ENCODE peak calls at places on chromosomes 4 and X, in nine cellular contexts. J is Peyer's patch, C is head of caudate nucleus, D is uterus, H is cardiac muscle cell, B is foreskin fibroblast, E is ascending aorta, V is MG63, P is endothelial cell. L is an unnamed sample.
A peak's percentile ranks its signal among the peaks of the same experiment; 100 is the strongest.

GRCh38 chrX:85003655-85004244 is at the start of gene APOOL:
- DNase-seq in J (peak; percentile 81), C (peak; percentile 87), D (peak; percentile 80), H (peak; percentile 87), B (peak; percentile 79), E (peak; percentile 20), V (peak; percentile 85), P (peak; percentile 75), L (peak; percentile 76)

GRCh38 chr4:1172971-1173757 is 781 bp upstream of the SPON2 start:
- DNase-seq in J (no peak), C (no peak), D (peak; percentile 76), H (no peak), B (peak; percentile 84), E (no peak), V (no peak), P (no peak), L (peak; percentile 93)

GRCh38 chrX:44483965-44484606 is 58.6 kb downstream of the FUNDC1 start:
- DNase-seq in J (no peak), C (no peak), D (no peak), H (no peak), B (no peak), E (no peak), V (no peak), P (no peak), L (no peak)

GRCh38 chr4:57043304-57044251 is 64.9 kb downstream of the POLR2B start:
- DNase-seq in J (no peak), C (no peak), D (peak; percentile 37), H (no peak), B (no peak), E (no peak), V (no peak), P (no peak), L (peak; percentile 81)

GRCh38 chr4:141417387-141417786 is 196.7 kb downstream of the ZNF330 start:
- DNase-seq in J (no peak), C (no peak), D (no peak), H (no peak), B (no peak), E (no peak), V (peak; percentile 54), P (no peak), L (no peak)

GRCh38 chrX:30309139-30309571 is at the start of gene NR0B1:
- DNase-seq in J (no peak), C (peak; percentile 3), D (no peak), H (peak; percentile 32), B (no peak), E (no peak), V (peak; percentile 11), P (peak; percentile 3), L (no peak)

GRCh38 chrX:119218198-119218597 is 17.9 kb upstream of the PGRMC1 start:
- DNase-seq in J (no peak), C (no peak), D (no peak), H (peak; percentile 7), B (no peak), E (no peak), V (no peak), P (no peak), L (no peak)

GRCh38 chrX:79080131-79080530 is 64.4 kb upstream of the GPR174 start:
- DNase-seq in J (no peak), C (no peak), D (no peak), H (no peak), B (peak; percentile 31), E (no peak), V (no peak), P (no peak), L (no peak)

GRCh38 chrX:107849747-107850478 is 24.2 kb downstream of the MID2 start:
- DNase-seq in J (no peak), C (no peak), D (no peak), H (no peak), B (no peak), E (no peak), V (no peak), P (peak; percentile 3), L (no peak)

GRCh38 chr4:109303141-109303499 is 662 bp upstream of the COL25A1 start:
- DNase-seq in J (no peak), C (peak; percentile 22), D (peak; percentile 14), H (no peak), B (peak; percentile 7), E (no peak), V (no peak), P (peak; percentile 44), L (peak; percentile 64)

GRCh38 chr4:158870282-158871049 is 101.6 kb downstream of the FNIP2 start:
- DNase-seq in J (no peak), C (no peak), D (no peak), H (no peak), B (no peak), E (no peak), V (no peak), P (no peak), L (no peak)

GRCh38 chr4:139015948-139016451 is 419 bp downstream of the NOCT start:
- DNase-seq in J (peak; percentile 52), C (peak; percentile 36), D (no peak), H (peak; percentile 61), B (no peak), E (no peak), V (no peak), P (no peak), L (peak; percentile 79)

GRCh38 chrX:139211568-139212182 is 318.9 kb upstream of the F9 start:
- DNase-seq in J (no peak), C (no peak), D (no peak), H (peak; percentile 12), B (no peak), E (no peak), V (no peak), P (peak; percentile 8), L (no peak)

GRCh38 chrX:127306262-127306661 is 486.7 kb downstream of the PRR32 start:
- DNase-seq in J (no peak), C (no peak), D (no peak), H (no peak), B (no peak), E (no peak), V (no peak), P (no peak), L (no peak)

GRCh38 chr4:126799471-126799870 is 833.3 kb upstream of the INTU start:
- DNase-seq in J (no peak), C (no peak), D (no peak), H (no peak), B (peak; percentile 4), E (no peak), V (no peak), P (no peak), L (no peak)

GRCh38 chr4:149999485-150000074 is 78.7 kb upstream of the DCLK2 start:
- DNase-seq in J (peak; percentile 17), C (peak; percentile 51), D (peak; percentile 16), H (peak; percentile 55), B (peak; percentile 68), E (no peak), V (peak; percentile 52), P (peak; percentile 26), L (peak; percentile 30)

GRCh38 chr4:82696117-82696516 is 102.5 kb downstream of the SCD5 start:
- DNase-seq in J (no peak), C (no peak), D (no peak), H (no peak), B (no peak), E (no peak), V (no peak), P (no peak), L (no peak)

GRCh38 chr4:150366487-150366999 is 215.4 kb upstream of the MAB21L2 start:
- DNase-seq in J (no peak), C (no peak), D (no peak), H (peak; percentile 79), B (no peak), E (no peak), V (no peak), P (no peak), L (peak; percentile 26)

GRCh38 chrX:57451426-57452020 is 140.3 kb upstream of the ZXDB start:
- DNase-seq in J (no peak), C (no peak), D (no peak), H (no peak), B (no peak), E (no peak), V (no peak), P (no peak), L (no peak)

GRCh38 chrX:23394421-23394820 is 59.8 kb downstream of the PTCHD1 start:
- DNase-seq in J (no peak), C (no peak), D (no peak), H (no peak), B (no peak), E (no peak), V (no peak), P (no peak), L (no peak)

L was measured in osteoblast.